ENCODE peak calls at places on chromosomes 1 and 21, in ten cellular contexts. V, Y, W, D, H, C, R, G, I and S are unnamed samples.

GRCh38 chr1:30879940-30880339 is 28.6 kb downstream of the SDC3 start:
- DNase-seq in V (no peak), Y (no peak), W (no peak), D (no peak), H (no peak), C (no peak), R (no peak), G (no peak), I (peak; percentile 69), S (no peak)

GRCh38 chr1:53449026-53449425 is 10.2 kb upstream of the DMRTB1 start:
- DNase-seq in V (no peak), Y (no peak), W (no peak), D (no peak), H (no peak), C (no peak), R (no peak), G (no peak), I (no peak), S (no peak)

GRCh38 chr1:224433671-224434446 is 738 bp downstream of the WDR26 start:
- DNase-seq in V (peak; percentile 38), Y (peak; percentile 42), W (peak; percentile 83), D (no peak), H (no peak), C (no peak), R (peak; percentile 89), G (peak; percentile 70), I (peak; percentile 63), S (no peak)

GRCh38 chr1:55894521-55894920 is 679.4 kb upstream of the USP24 start:
- DNase-seq in V (no peak), Y (no peak), W (no peak), D (no peak), H (no peak), C (no peak), R (no peak), G (no peak), I (no peak), S (no peak)

GRCh38 chr1:107195476-107195875 is 54.6 kb downstream of the NTNG1 start:
- DNase-seq in V (no peak), Y (no peak), W (no peak), D (no peak), H (no peak), C (no peak), R (no peak), G (no peak), I (no peak), S (no peak)

GRCh38 chr1:233868461-233868860 is 36.0 kb upstream of the SLC35F3 start:
- DNase-seq in V (no peak), Y (no peak), W (no peak), D (no peak), H (no peak), C (no peak), R (no peak), G (no peak), I (no peak), S (no peak)

GRCh38 chr1:2786329-2787162 is 14.9 kb downstream of the TTC34 start:
- DNase-seq in V (peak; percentile 57), Y (peak; percentile 57), W (peak; percentile 80), D (no peak), H (no peak), C (no peak), R (peak; percentile 89), G (peak; percentile 69), I (peak; percentile 80), S (no peak)

GRCh38 chr1:197199923-197200467 is 53.5 kb upstream of the ASPM start:
- DNase-seq in V (no peak), Y (no peak), W (no peak), D (no peak), H (no peak), C (no peak), R (no peak), G (no peak), I (no peak), S (no peak)

GRCh38 chr1:80375662-80376061 is 1369.1 kb upstream of the ADGRL4 start:
- DNase-seq in V (no peak), Y (no peak), W (no peak), D (no peak), H (no peak), C (no peak), R (no peak), G (no peak), I (no peak), S (no peak)
- TF ChIP-seq EP300 in V (no peak), Y (no peak), W (no peak), D (no peak), H (no peak), C (no peak), R (no peak), G (no peak), I (no peak), S (no peak)

GRCh38 chr1:27366113-27366410 is 699 bp downstream of the MAP3K6 start:
- DNase-seq in V (peak; percentile 82), Y (peak; percentile 86), W (peak; percentile 95), D (no peak), H (no peak), C (peak; percentile 52), R (peak; percentile 98), G (peak; percentile 94), I (peak; percentile 92), S (peak; percentile 94)

GRCh38 chr1:27372022-27372807 is 2.4 kb downstream of the FCN3 start:
- DNase-seq in V (no peak), Y (no peak), W (no peak), D (no peak), H (no peak), C (no peak), R (peak; percentile 66), G (no peak), I (no peak), S (no peak)

GRCh38 chr1:27367160-27367650 is 444 bp upstream of the MAP3K6 start:
- DNase-seq in V (no peak), Y (no peak), W (no peak), D (no peak), H (no peak), C (no peak), R (no peak), G (no peak), I (no peak), S (no peak)

GRCh38 chr1:27366411-27367159 is at the start of gene MAP3K6:
- DNase-seq in V (peak; percentile 90), Y (peak; percentile 90), W (peak; percentile 95), D (no peak), H (no peak), C (no peak), R (peak; percentile 94), G (peak; percentile 96), I (peak; percentile 90), S (peak; percentile 98)

GRCh38 chr1:27368872-27369703 is 2.3 kb upstream of the MAP3K6 start:
- DNase-seq in V (no peak), Y (no peak), W (no peak), D (no peak), H (no peak), C (no peak), R (no peak), G (no peak), I (no peak), S (no peak)
- H3K27ac ChIP-seq in V (peak overlapping the region; percentile 35), Y (no peak overlapping the region), W (peak overlapping the region; percentile 67), D (no peak overlapping the region), H (no peak overlapping the region), C (no peak overlapping the region), R (peak overlapping the region; percentile 13), G (no peak overlapping the region), I (no peak overlapping the region), S (no peak overlapping the region)

DNA sequence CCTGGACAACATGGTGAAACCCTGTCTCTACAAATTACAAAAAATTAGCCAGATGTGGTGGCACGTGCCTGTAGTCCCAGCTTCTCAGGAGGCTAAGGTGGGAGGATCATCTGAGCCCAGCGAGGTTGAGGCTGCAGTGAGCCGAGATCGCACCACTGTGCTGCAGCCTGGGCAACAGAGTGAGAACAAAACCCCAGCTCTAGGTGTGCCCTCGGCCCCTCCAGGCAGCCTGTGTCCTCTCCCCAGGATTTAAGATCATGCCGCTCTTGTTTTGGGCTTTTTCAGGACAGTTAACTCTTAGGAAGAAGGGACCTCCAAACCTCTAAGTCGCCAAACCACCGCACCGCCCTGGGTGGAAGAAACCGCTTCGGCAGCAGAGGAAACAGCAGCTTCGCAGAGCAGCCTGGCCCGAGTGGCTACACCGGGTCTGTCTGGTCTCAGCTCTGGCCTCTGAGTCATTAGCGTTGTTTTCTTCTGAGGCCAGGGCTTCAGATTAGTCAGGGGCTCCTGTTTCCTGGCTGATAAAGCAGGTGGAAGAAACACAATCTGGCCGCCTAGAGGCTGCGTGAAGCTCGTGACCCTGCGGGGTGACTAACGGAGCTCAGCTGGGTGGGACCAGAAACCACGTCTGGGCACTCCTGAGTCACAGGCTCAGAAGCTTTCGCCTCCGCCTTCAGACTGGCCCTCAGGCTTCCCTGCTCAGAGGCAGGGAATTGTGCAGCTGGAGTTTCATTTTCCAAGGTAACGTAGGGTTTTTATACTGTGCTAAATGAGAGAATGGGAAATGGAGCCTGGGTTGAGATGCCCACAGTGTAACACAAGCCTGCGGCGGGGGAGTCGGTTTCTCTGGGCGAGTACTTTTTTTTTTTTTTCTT is 44.7 kb downstream of the CHAF1B start:
- DNase-seq in V (peak; percentile 84), Y (peak; percentile 43), W (no peak), D (peak; percentile 59), H (peak; percentile 54), C (peak; percentile 69), R (no peak), G (peak; percentile 90), I (peak; percentile 65), S (no peak)
- TF ChIP-seq POLR2AphosphoS5 in V (peak; percentile 93), Y (no peak), W (peak; percentile 37), D (peak; percentile 58), H (no peak), C (no peak), R (peak; percentile 82), G (peak; percentile 31), I (peak; percentile 82), S (peak; percentile 86)

DNA sequence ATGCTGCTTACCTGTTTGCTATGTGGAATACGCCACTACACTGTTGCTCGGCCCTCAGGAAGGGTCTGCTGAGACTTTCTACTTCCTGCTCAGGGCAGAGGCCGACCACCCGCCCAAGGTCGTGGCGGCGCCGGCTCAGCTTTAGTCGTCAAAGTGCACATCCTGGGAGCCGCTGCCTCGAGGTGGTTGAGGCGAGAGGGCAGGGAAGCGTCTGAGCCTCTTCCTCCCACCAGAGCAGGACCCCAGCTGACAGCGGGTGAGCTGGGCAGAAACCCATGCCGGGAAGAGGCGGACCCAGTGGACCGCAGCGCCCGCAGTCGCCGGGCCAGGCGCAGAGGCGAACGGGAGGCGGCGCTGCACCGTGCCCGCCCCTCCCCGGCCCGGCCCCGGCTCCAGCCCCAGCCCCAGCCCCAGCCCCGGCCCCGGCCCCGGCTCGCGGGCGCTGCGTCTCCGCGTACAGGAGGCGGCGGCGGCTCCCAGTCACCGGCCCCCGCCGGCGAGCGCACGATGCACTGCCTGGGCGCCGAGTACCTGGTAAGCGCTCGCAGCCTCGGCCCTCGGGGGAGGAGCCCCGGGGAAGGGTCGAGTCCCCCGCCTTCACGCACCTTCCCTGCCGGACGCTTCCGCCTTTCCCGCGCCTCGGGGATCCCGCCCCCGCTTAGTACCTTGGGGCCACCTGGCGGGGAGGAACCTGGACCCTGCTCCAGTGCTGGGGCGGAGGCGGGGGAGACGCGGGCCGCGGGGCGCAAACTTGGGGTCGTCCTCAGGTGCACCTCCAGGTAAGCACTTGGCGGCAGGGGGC is at the start of gene SLC44A3:
- DNase-seq in V (peak; percentile 71), Y (peak; percentile 65), W (no peak), D (no peak), H (peak; percentile 17), C (peak; percentile 26), R (peak; percentile 92), G (peak; percentile 65), I (peak; percentile 88), S (no peak)
- TF ChIP-seq EP300 in V (no peak), Y (no peak), W (no peak), D (no peak), H (no peak), C (no peak), R (no peak), G (no peak), I (no peak), S (no peak)